ENCODE peak calls at places on chromosome 10, in seven cellular contexts. One of them, this sample, is unnamed.

GRCh38 chr10:94412439-94412838 is 10.1 kb downstream of the TBC1D12 start:
- DNase-seq in CD8-positive, alpha-beta memory T cell: no peak
- DNase-seq in colonic mucosa: no peak
- DNase-seq in mesenchymal stem cell: no peak
- DNase-seq in PC-3: no peak
- DNase-seq in Peyer's patch: no peak
- DNase-seq in tibial artery: no peak
- DNase-seq in this sample: no peak

GRCh38 chr10:119029613-119030420 is at the start of gene NANOS1:
- DNase-seq in Peyer's patch: no peak
- DNase-seq in mesenchymal stem cell: no peak
- DNase-seq in PC-3: peak; percentile 17
- DNase-seq in colonic mucosa: no peak
- DNase-seq in tibial artery: peak; percentile 60
- DNase-seq in CD8-positive, alpha-beta memory T cell: peak; percentile 51
- DNase-seq in this sample: no peak

GRCh38 chr10:25661632-25662031 is 272.4 kb upstream of the MYO3A start:
- DNase-seq in colonic mucosa: no peak
- DNase-seq in PC-3: no peak
- DNase-seq in CD8-positive, alpha-beta memory T cell: no peak
- DNase-seq in mesenchymal stem cell: no peak
- DNase-seq in tibial artery: no peak
- DNase-seq in Peyer's patch: no peak
- DNase-seq in this sample: no peak

GRCh38 chr10:70830185-70830584 is 14.4 kb downstream of the SGPL1 start:
- DNase-seq in CD8-positive, alpha-beta memory T cell: no peak
- DNase-seq in PC-3: peak; percentile 100
- DNase-seq in mesenchymal stem cell: peak; percentile 19
- DNase-seq in colonic mucosa: no peak
- DNase-seq in tibial artery: no peak
- DNase-seq in Peyer's patch: no peak
- DNase-seq in this sample: no peak

GRCh38 chr10:116722736-116723427 is 19.5 kb downstream of the HSPA12A start:
- DNase-seq in mesenchymal stem cell: no peak
- DNase-seq in tibial artery: peak; percentile 55
- DNase-seq in colonic mucosa: no peak
- DNase-seq in PC-3: no peak
- DNase-seq in CD8-positive, alpha-beta memory T cell: no peak
- DNase-seq in Peyer's patch: no peak
- DNase-seq in this sample: no peak

GRCh38 chr10:31820794-31821369 is 107.7 kb downstream of the ARHGAP12 start:
- DNase-seq in Peyer's patch: no peak
- DNase-seq in CD8-positive, alpha-beta memory T cell: no peak
- DNase-seq in colonic mucosa: no peak
- DNase-seq in mesenchymal stem cell: no peak
- DNase-seq in PC-3: no peak
- DNase-seq in tibial artery: no peak
- DNase-seq in this sample: no peak

GRCh38 chr10:119549247-119549999 is 6.9 kb upstream of the RGS10 start:
- DNase-seq in CD8-positive, alpha-beta memory T cell: no peak
- DNase-seq in tibial artery: no peak
- DNase-seq in mesenchymal stem cell: no peak
- DNase-seq in Peyer's patch: no peak
- DNase-seq in PC-3: no peak
- DNase-seq in colonic mucosa: no peak
- DNase-seq in this sample: peak; percentile 11

GRCh38 chr10:116594525-116595035 is 3.8 kb downstream of the PNLIPRP1 start:
- DNase-seq in PC-3: no peak
- DNase-seq in colonic mucosa: no peak
- DNase-seq in CD8-positive, alpha-beta memory T cell: no peak
- DNase-seq in tibial artery: no peak
- DNase-seq in mesenchymal stem cell: no peak
- DNase-seq in Peyer's patch: no peak
- DNase-seq in this sample: no peak

GRCh38 chr10:69362471-69362954 is 54.2 kb downstream of the TACR2 start:
- DNase-seq in PC-3: peak; percentile 94
- DNase-seq in CD8-positive, alpha-beta memory T cell: no peak
- DNase-seq in colonic mucosa: peak; percentile 69
- DNase-seq in mesenchymal stem cell: peak; percentile 81
- DNase-seq in Peyer's patch: no peak
- DNase-seq in tibial artery: peak; percentile 94
- DNase-seq in this sample: peak; percentile 93

GRCh38 chr10:3486346-3487065 is 298.5 kb downstream of the KLF6 start:
- DNase-seq in Peyer's patch: peak; percentile 90
- DNase-seq in tibial artery: no peak
- DNase-seq in mesenchymal stem cell: peak; percentile 67
- DNase-seq in colonic mucosa: peak; percentile 93
- DNase-seq in PC-3: peak; percentile 86
- DNase-seq in CD8-positive, alpha-beta memory T cell: no peak
- DNase-seq in this sample: no peak

GRCh38 chr10:95289003-95289920 is 1.5 kb downstream of the PDLIM1 start:
- DNase-seq in PC-3: peak; percentile 71
- DNase-seq in colonic mucosa: peak; percentile 68
- DNase-seq in CD8-positive, alpha-beta memory T cell: no peak
- DNase-seq in tibial artery: no peak
- DNase-seq in Peyer's patch: peak; percentile 74
- DNase-seq in mesenchymal stem cell: peak; percentile 65
- DNase-seq in this sample: no peak

GRCh38 chr10:58384095-58384494 is 1.1 kb upstream of the TFAM start:
- DNase-seq in PC-3: peak; percentile 62
- DNase-seq in tibial artery: no peak
- DNase-seq in mesenchymal stem cell: peak; percentile 2
- DNase-seq in CD8-positive, alpha-beta memory T cell: no peak
- DNase-seq in colonic mucosa: no peak
- DNase-seq in Peyer's patch: no peak
- DNase-seq in this sample: no peak
- H3K4me3 ChIP-seq in PC-3: peak overlapping the region; percentile 87
- H3K4me3 ChIP-seq in tibial artery: peak overlapping the region; percentile 92
- H3K4me3 ChIP-seq in mesenchymal stem cell: no peak overlapping the region
- H3K4me3 ChIP-seq in CD8-positive, alpha-beta memory T cell: peak overlapping the region; percentile 75
- H3K4me3 ChIP-seq in colonic mucosa: peak overlapping the region; percentile 94
- H3K4me3 ChIP-seq in Peyer's patch: peak overlapping the region; percentile 69
- H3K4me3 ChIP-seq in this sample: peak overlapping the region; percentile 67

GRCh38 chr10:133121479-133121878 is 33.8 kb downstream of the ADGRA1 start:
- DNase-seq in colonic mucosa: no peak
- DNase-seq in CD8-positive, alpha-beta memory T cell: peak; percentile 15
- DNase-seq in tibial artery: no peak
- DNase-seq in Peyer's patch: no peak
- DNase-seq in mesenchymal stem cell: no peak
- DNase-seq in PC-3: no peak
- DNase-seq in this sample: no peak
- H3K27ac ChIP-seq in colonic mucosa: no peak overlapping the region
- H3K27ac ChIP-seq in CD8-positive, alpha-beta memory T cell: no peak overlapping the region
- H3K27ac ChIP-seq in tibial artery: no peak overlapping the region
- H3K27ac ChIP-seq in Peyer's patch: no peak overlapping the region
- H3K27ac ChIP-seq in mesenchymal stem cell: no peak overlapping the region
- H3K27ac ChIP-seq in PC-3: no peak overlapping the region
- H3K27ac ChIP-seq in this sample: no peak overlapping the region

DNA sequence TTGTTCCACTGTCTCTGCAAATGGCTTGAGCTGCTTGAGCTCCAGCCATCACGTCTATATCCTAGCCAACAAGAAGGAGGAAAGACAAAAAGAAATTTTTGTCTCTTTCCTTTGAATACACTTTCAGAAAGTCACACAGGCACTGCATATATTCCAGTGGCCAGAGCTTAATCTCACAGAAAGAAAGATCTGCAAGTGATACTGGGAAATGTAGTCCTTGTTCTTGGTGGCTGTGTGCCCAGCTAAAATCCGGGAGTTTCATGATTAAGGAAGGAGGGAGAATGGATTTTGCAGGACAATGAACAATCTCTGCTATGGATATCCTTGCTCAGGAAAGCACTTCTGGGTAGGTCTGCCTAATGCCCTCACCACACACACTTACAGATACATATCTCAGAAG is 19.5 kb upstream of the DLG5 start:
- DNase-seq in CD8-positive, alpha-beta memory T cell: no peak
- DNase-seq in colonic mucosa: no peak
- DNase-seq in tibial artery: no peak
- DNase-seq in mesenchymal stem cell: no peak
- DNase-seq in Peyer's patch: no peak
- DNase-seq in PC-3: peak; percentile 51
- DNase-seq in this sample: no peak
- H3K4me1 ChIP-seq in CD8-positive, alpha-beta memory T cell: no peaks in the 10 kb centered on the region
- H3K4me1 ChIP-seq in colonic mucosa: no peaks in the 10 kb centered on the region
- H3K4me1 ChIP-seq in tibial artery: peaks cover 6% of the 10 kb centered on the region
- H3K4me1 ChIP-seq in mesenchymal stem cell: peaks cover 12% of the 10 kb centered on the region
- H3K4me1 ChIP-seq in Peyer's patch: no peaks in the 10 kb centered on the region
- H3K4me1 ChIP-seq in PC-3: peaks cover 51% of the 10 kb centered on the region
- H3K4me1 ChIP-seq in this sample: peaks cover 5% of the 10 kb centered on the region

GRCh38 chr10:43574035-43574892 is at the start of gene ZNF239:
- DNase-seq in colonic mucosa: peak; percentile 87
- DNase-seq in mesenchymal stem cell: peak; percentile 76
- DNase-seq in tibial artery: peak; percentile 94
- DNase-seq in Peyer's patch: peak; percentile 96
- DNase-seq in CD8-positive, alpha-beta memory T cell: peak; percentile 87
- DNase-seq in PC-3: peak; percentile 86
- DNase-seq in this sample: peak; percentile 71
- H3K4me3 ChIP-seq in colonic mucosa: peak within 1 kb of the TSS; percentile 73
- H3K4me3 ChIP-seq in mesenchymal stem cell: peak within 1 kb of the TSS; percentile 83
- H3K4me3 ChIP-seq in tibial artery: peak within 1 kb of the TSS; percentile 80
- H3K4me3 ChIP-seq in Peyer's patch: peak within 1 kb of the TSS; percentile 78
- H3K4me3 ChIP-seq in CD8-positive, alpha-beta memory T cell: peak within 1 kb of the TSS; percentile 63
- H3K4me3 ChIP-seq in PC-3: peak within 1 kb of the TSS; percentile 73
- H3K4me3 ChIP-seq in this sample: peak within 1 kb of the TSS; percentile 78

GRCh38 chr10:87635498-87636312 is 24.0 kb upstream of the PAPSS2 start:
- DNase-seq in tibial artery: no peak
- DNase-seq in mesenchymal stem cell: peak; percentile 80
- DNase-seq in colonic mucosa: no peak
- DNase-seq in PC-3: peak; percentile 77
- DNase-seq in Peyer's patch: peak; percentile 60
- DNase-seq in CD8-positive, alpha-beta memory T cell: no peak
- DNase-seq in this sample: no peak
- H3K27ac ChIP-seq in tibial artery: no peak overlapping the region
- H3K27ac ChIP-seq in mesenchymal stem cell: peak overlapping the region; percentile 56
- H3K27ac ChIP-seq in colonic mucosa: no peak overlapping the region
- H3K27ac ChIP-seq in PC-3: peak overlapping the region; percentile 48
- H3K27ac ChIP-seq in Peyer's patch: no peak overlapping the region
- H3K27ac ChIP-seq in CD8-positive, alpha-beta memory T cell: no peak overlapping the region
- H3K27ac ChIP-seq in this sample: no peak overlapping the region

GRCh38 chr10:104329754-104330153 is 8.5 kb downstream of the ITPRIP start:
- DNase-seq in CD8-positive, alpha-beta memory T cell: no peak
- DNase-seq in Peyer's patch: no peak
- DNase-seq in tibial artery: peak; percentile 71
- DNase-seq in mesenchymal stem cell: peak; percentile 92
- DNase-seq in colonic mucosa: no peak
- DNase-seq in PC-3: peak; percentile 76
- DNase-seq in this sample: no peak
- H3K4me1 ChIP-seq in CD8-positive, alpha-beta memory T cell: peaks cover 100% of the 10 kb centered on the region
- H3K4me1 ChIP-seq in Peyer's patch: peaks cover 22% of the 10 kb centered on the region
- H3K4me1 ChIP-seq in tibial artery: peaks cover 90% of the 10 kb centered on the region
- H3K4me1 ChIP-seq in mesenchymal stem cell: peaks cover 66% of the 10 kb centered on the region
- H3K4me1 ChIP-seq in colonic mucosa: peaks cover 34% of the 10 kb centered on the region
- H3K4me1 ChIP-seq in PC-3: peaks cover 77% of the 10 kb centered on the region
- H3K4me1 ChIP-seq in this sample: peaks cover 43% of the 10 kb centered on the region

GRCh38 chr10:55630491-55631056 is 730.5 kb downstream of the ZWINT start:
- DNase-seq in mesenchymal stem cell: peak; percentile 47
- DNase-seq in CD8-positive, alpha-beta memory T cell: no peak
- DNase-seq in PC-3: peak; percentile 37
- DNase-seq in tibial artery: no peak
- DNase-seq in Peyer's patch: no peak
- DNase-seq in colonic mucosa: no peak
- DNase-seq in this sample: no peak

GRCh38 chr10:55628260-55628701 is 732.8 kb downstream of the ZWINT start:
- DNase-seq in PC-3: no peak
- DNase-seq in tibial artery: no peak
- DNase-seq in colonic mucosa: peak; percentile 16
- DNase-seq in CD8-positive, alpha-beta memory T cell: no peak
- DNase-seq in mesenchymal stem cell: peak; percentile 37
- DNase-seq in Peyer's patch: peak; percentile 48
- DNase-seq in this sample: no peak

GRCh38 chr10:55627526-55628170 is 733.4 kb downstream of the ZWINT start:
- DNase-seq in colonic mucosa: no peak
- DNase-seq in Peyer's patch: no peak
- DNase-seq in CD8-positive, alpha-beta memory T cell: no peak
- DNase-seq in mesenchymal stem cell: peak; percentile 17
- DNase-seq in tibial artery: no peak
- DNase-seq in PC-3: no peak
- DNase-seq in this sample: no peak

GRCh38 chr10:55631071-55631654 is 729.9 kb downstream of the ZWINT start:
- DNase-seq in CD8-positive, alpha-beta memory T cell: no peak
- DNase-seq in PC-3: peak; percentile 86
- DNase-seq in tibial artery: no peak
- DNase-seq in Peyer's patch: peak; percentile 63
- DNase-seq in mesenchymal stem cell: peak; percentile 72
- DNase-seq in colonic mucosa: peak; percentile 41
- DNase-seq in this sample: no peak

DNA sequence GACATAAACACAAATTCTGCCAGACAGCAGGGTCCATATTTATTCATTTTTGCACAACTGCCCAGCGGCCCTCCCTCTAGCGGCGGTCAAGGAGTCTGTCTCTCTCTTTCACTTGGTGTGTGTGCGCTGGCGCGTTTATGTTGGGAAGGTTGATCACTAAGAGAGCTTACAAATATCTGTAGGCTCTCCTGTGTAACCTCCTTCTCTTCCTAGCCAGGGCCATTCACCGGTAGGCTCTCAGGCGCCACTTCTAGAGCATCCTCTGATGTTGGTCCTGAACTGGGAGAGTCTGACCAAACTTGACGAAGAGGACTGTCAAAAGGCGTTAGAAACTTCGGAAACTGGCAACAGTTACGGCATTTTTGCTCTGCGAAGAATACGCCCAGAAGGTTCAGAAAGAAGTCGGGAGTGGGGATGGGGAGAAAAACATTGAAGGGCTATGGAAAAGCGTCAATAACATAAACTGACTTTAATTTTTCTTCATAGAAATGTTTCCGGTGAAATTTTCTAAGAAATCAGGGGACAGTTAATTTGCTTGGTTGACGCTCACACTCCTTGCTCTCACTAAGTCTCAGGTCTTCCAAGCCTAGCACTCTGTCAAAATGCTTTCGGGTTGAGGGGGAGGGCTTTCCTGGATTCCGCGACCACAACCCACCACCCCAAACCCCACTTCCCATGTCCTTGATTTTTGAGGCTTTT is 731.1 kb downstream of the ZWINT start:
- DNase-seq in mesenchymal stem cell: peak; percentile 79
- DNase-seq in colonic mucosa: peak; percentile 20
- DNase-seq in CD8-positive, alpha-beta memory T cell: no peak
- DNase-seq in PC-3: peak; percentile 78
- DNase-seq in tibial artery: no peak
- DNase-seq in Peyer's patch: no peak
- DNase-seq in this sample: no peak
- H3K4me3 ChIP-seq in mesenchymal stem cell: peak overlapping the region; percentile 55
- H3K4me3 ChIP-seq in colonic mucosa: no peak overlapping the region
- H3K4me3 ChIP-seq in CD8-positive, alpha-beta memory T cell: no peak overlapping the region
- H3K4me3 ChIP-seq in PC-3: peak overlapping the region; percentile 80
- H3K4me3 ChIP-seq in tibial artery: peak overlapping the region; percentile 41
- H3K4me3 ChIP-seq in Peyer's patch: peak overlapping the region; percentile 51
- H3K4me3 ChIP-seq in this sample: peak overlapping the region; percentile 57